ENCODE peak calls at places on chromosomes 6 and 20, in nine cellular contexts. X, B, H, R, E, P, J, M and F are unnamed samples. For H3K4me1, the result is how much of the 10 kb centered on the place peaks cover.

GRCh38 chr20:48544402-48545333 is 283.1 kb downstream of the PREX1 start:
- ATAC-seq in M (no peak), B (peak), R (no peak), P (no peak), E (peak), H (no peak), X (no peak), J (no peak), F (no peak)

GRCh38 chr6:163263998-163264661 is 150.4 kb upstream of the QKI start:
- ATAC-seq in J (peak), E (no peak), P (no peak), R (peak), H (peak), X (peak), M (no peak), B (no peak), F (no peak)

GRCh38 chr6:53154794-53155193 is 6.2 kb upstream of the GCM1 start:
- ATAC-seq in B (no peak), J (no peak), R (no peak), E (no peak), X (no peak), M (no peak), P (no peak), H (no peak), F (no peak)

GRCh38 chr6:87697581-87698552 is 4.2 kb downstream of the AKIRIN2 start:
- ATAC-seq in R (no peak), X (no peak), J (no peak), P (no peak), M (no peak), E (no peak), B (no peak), H (no peak), F (no peak)

GRCh38 chr6:145491126-145491525 is 244.2 kb downstream of the EPM2A start:
- ATAC-seq in E (peak), P (no peak), H (no peak), R (no peak), B (no peak), M (no peak), X (no peak), J (no peak), F (no peak)

GRCh38 chr20:419556-420168 is 11.6 kb downstream of the RBCK1 start:
- ATAC-seq in R (no peak), P (no peak), J (peak), M (no peak), E (peak), H (peak), B (peak), X (no peak), F (no peak)

GRCh38 chr6:70636589-70636988 is 31.1 kb upstream of the SMAP1 start:
- ATAC-seq in M (no peak), P (no peak), X (no peak), H (no peak), B (no peak), R (no peak), E (no peak), J (no peak), F (no peak)

GRCh38 chr6:29909995-29910394 is 32.3 kb upstream of the HLA-A start:
- ATAC-seq in M (peak), R (no peak), J (no peak), E (no peak), P (peak), H (no peak), X (no peak), B (no peak), F (no peak)

GRCh38 chr6:107800564-107801164 is 23.4 kb downstream of the SCML4 start:
- ATAC-seq in E (no peak), B (no peak), M (no peak), J (peak), R (no peak), P (no peak), H (no peak), X (no peak), F (no peak)

GRCh38 chr6:84836366-84836765 is 72.0 kb upstream of the TBX18 start:
- ATAC-seq in P (no peak), X (no peak), E (no peak), R (no peak), M (peak), B (no peak), H (no peak), J (no peak), F (no peak)

GRCh38 chr6:1586861-1587450 is 22.8 kb upstream of the FOXC1 start:
- ATAC-seq in M (no peak), J (no peak), E (no peak), H (no peak), P (no peak), R (no peak), X (no peak), B (no peak), F (no peak)

GRCh38 chr6:39100358-39100757 is 14.6 kb downstream of the SAYSD1 start:
- ATAC-seq in X (no peak), J (no peak), E (no peak), M (peak), B (no peak), R (peak), P (no peak), H (no peak), F (no peak)

GRCh38 chr6:36695414-36695813 is 2.2 kb upstream of the RAB44 start:
- ATAC-seq in H (no peak), B (no peak), X (no peak), M (no peak), E (no peak), P (no peak), J (no peak), R (no peak), F (no peak)

GRCh38 chr20:15267935-15268334 is 930.5 kb upstream of the FLRT3 start:
- ATAC-seq in B (no peak), M (no peak), P (no peak), X (no peak), H (no peak), R (no peak), J (no peak), E (no peak), F (no peak)

GRCh38 chr6:17099401-17100059 is 2.3 kb upstream of the STMND1 start:
- ATAC-seq in X (no peak), P (no peak), H (no peak), M (no peak), E (no peak), J (peak), B (no peak), R (no peak), F (no peak)

GRCh38 chr6:436308-437041 is 44.9 kb downstream of the IRF4 start:
- ATAC-seq in E (peak), X (no peak), R (peak), M (no peak), H (peak), P (peak), B (peak), J (no peak), F (peak)

GRCh38 chr20:6692566-6693168 is 74.8 kb upstream of the BMP2 start:
- ATAC-seq in E (no peak), P (no peak), B (no peak), M (peak), J (no peak), H (no peak), R (no peak), X (no peak), F (no peak)

GRCh38 chr20:24828992-24829648 is 119.9 kb upstream of the CST7 start:
- ATAC-seq in M (no peak), B (no peak), J (no peak), H (no peak), P (no peak), R (no peak), E (no peak), X (no peak), F (no peak)

GRCh38 chr20:37282558-37282957 is 6.9 kb upstream of the MANBAL start:
- ATAC-seq in X (no peak), J (no peak), B (peak), E (peak), R (peak), H (no peak), P (peak), M (no peak), F (peak)

GRCh38 chr6:127641905-127642304 is 64.9 kb downstream of the C6orf58 start:
- ATAC-seq in J (peak), H (no peak), X (no peak), P (peak), M (peak), E (peak), B (peak), R (no peak), F (no peak)

GRCh38 chr20:23435675-23436539 is 3.6 kb upstream of the CSTL1 start:
- ATAC-seq in P (no peak), J (peak), B (no peak), H (peak), R (no peak), X (peak), E (no peak), M (no peak), F (no peak)

GRCh38 chr6:37696220-37696840 is 1.4 kb downstream of the MDGA1 start:
- ATAC-seq in E (no peak), P (peak), M (peak), J (no peak), X (no peak), R (no peak), H (no peak), B (no peak), F (no peak)

GRCh38 chr6:131163886-131164285 is 28.6 kb downstream of the AKAP7 start:
- ATAC-seq in X (no peak), M (no peak), J (no peak), P (no peak), E (no peak), B (no peak), R (no peak), H (no peak), F (no peak)

GRCh38 chr6:134662077-134662476 is 287.8 kb downstream of the ALDH8A1 start:
- ATAC-seq in J (no peak), P (no peak), X (no peak), B (no peak), E (no peak), R (no peak), M (no peak), H (no peak), F (no peak)

GRCh38 chr20:2165871-2166270 is 64.2 kb downstream of the STK35 start:
- ATAC-seq in M (no peak), H (no peak), X (no peak), B (no peak), P (no peak), J (no peak), R (no peak), E (no peak), F (no peak)

GRCh38 chr6:90610291-90610670 is 23.4 kb upstream of the MAP3K7 start:
- ATAC-seq in M (no peak), P (no peak), J (peak), H (no peak), E (no peak), X (no peak), B (no peak), R (no peak), F (no peak)

DNA sequence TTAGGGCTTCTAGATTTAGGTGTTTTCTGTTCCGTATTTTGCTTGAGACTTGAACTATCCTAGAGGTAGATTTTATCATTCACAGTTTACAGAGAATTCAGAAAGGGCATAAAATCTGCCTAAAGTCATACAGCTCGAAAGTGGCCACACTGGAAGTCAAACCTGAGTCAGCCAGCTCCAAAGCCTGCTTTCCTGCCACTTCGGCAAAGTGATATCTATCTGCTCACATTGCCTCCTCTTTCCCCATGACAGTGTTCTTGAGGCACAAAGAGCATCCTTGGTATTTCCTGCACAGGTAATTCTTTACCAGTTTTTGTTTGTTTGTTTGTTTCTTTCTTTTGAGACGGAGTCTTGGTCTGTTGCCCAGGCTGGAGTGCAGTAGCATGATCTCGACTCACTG is 19.4 kb upstream of the SCUBE3 start:
- ATAC-seq in P (no peak), B (no peak), X (no peak), H (no peak), M (no peak), R (peak), E (no peak), J (no peak), F (no peak)
- TF ChIP-seq POLR2A in P (no peak), B (no peak), X (no peak), H (no peak), M (no peak), R (no peak), E (no peak), J (no peak), F (no peak)

GRCh38 chr6:21748343-21749063 is 155.0 kb downstream of the SOX4 start:
- ATAC-seq in B (no peak), X (no peak), R (no peak), M (peak), J (no peak), P (peak), E (peak), H (no peak), F (no peak)

GRCh38 chr6:21752054-21752811 is 158.7 kb downstream of the SOX4 start:
- ATAC-seq in E (no peak), B (no peak), H (no peak), J (no peak), M (peak), X (no peak), R (no peak), P (no peak), F (no peak)

GRCh38 chr6:21751608-21752007 is 158.1 kb downstream of the SOX4 start:
- ATAC-seq in R (no peak), H (no peak), B (no peak), J (no peak), M (peak), E (no peak), P (no peak), X (no peak), F (no peak)

GRCh38 chr6:21749754-21750153 is 156.2 kb downstream of the SOX4 start:
- ATAC-seq in M (no peak), B (no peak), J (no peak), R (no peak), H (no peak), X (no peak), P (no peak), E (no peak), F (no peak)

GRCh38 chr6:21750479-21751018 is 157.0 kb downstream of the SOX4 start:
- ATAC-seq in P (no peak), M (no peak), J (no peak), E (no peak), R (no peak), X (no peak), B (no peak), H (no peak), F (no peak)
- H3K4me1 ChIP-seq in P (under half), M (under half), J (under half), E (half or more), R (under half), X (under half), B (half or more), H (under half), F (under half)

DNA sequence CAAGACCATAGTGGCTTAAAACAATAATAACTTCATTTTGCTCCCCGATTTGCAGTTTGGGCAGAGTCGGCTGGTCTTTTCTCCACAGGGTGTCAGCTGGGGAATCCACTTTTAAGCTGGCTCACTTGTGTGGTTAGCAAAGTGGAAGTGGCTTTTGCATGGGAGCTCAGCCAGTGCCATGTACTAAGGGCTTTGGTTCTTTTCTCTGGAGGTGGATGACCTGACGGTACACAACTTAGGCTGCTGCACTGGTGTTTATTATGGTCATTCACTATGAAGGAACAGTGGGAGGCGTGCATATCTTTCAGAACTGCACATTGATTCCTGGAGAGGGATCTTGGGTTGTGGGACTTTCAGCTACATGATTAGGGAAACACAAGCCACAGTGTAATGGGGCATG is 141.0 kb downstream of the OR2B2 start:
- ATAC-seq in H (no peak), P (no peak), B (no peak), J (no peak), M (no peak), E (no peak), X (no peak), R (no peak), F (no peak)
- H3K4me3 ChIP-seq in H (no peak), P (no peak), B (no peak), J (no peak), M (no peak), E (no peak), X (no peak), R (no peak), F (no peak)

GRCh38 chr20:62139636-62140035 is 3.6 kb downstream of the PSMA7 start:
- ATAC-seq in E (no peak), B (no peak), J (no peak), X (no peak), H (no peak), P (no peak), R (no peak), M (no peak), F (no peak)

GRCh38 chr20:62141043-62141396 is 2.2 kb downstream of the PSMA7 start:
- ATAC-seq in P (no peak), B (no peak), E (no peak), X (no peak), M (no peak), J (no peak), H (no peak), R (no peak), F (no peak)

GRCh38 chr20:62142252-62143117 is 709 bp downstream of the PSMA7 start:
- ATAC-seq in H (peak), P (peak), X (no peak), M (peak), E (peak), J (peak), B (peak), R (peak), F (peak)

GRCh38 chr20:62143118-62143975 is at the start of the genes PSMA7 and SS18L1:
- ATAC-seq in R (peak), B (peak), E (peak), M (peak), P (peak), X (peak), J (peak), H (peak), F (peak)

DNA sequence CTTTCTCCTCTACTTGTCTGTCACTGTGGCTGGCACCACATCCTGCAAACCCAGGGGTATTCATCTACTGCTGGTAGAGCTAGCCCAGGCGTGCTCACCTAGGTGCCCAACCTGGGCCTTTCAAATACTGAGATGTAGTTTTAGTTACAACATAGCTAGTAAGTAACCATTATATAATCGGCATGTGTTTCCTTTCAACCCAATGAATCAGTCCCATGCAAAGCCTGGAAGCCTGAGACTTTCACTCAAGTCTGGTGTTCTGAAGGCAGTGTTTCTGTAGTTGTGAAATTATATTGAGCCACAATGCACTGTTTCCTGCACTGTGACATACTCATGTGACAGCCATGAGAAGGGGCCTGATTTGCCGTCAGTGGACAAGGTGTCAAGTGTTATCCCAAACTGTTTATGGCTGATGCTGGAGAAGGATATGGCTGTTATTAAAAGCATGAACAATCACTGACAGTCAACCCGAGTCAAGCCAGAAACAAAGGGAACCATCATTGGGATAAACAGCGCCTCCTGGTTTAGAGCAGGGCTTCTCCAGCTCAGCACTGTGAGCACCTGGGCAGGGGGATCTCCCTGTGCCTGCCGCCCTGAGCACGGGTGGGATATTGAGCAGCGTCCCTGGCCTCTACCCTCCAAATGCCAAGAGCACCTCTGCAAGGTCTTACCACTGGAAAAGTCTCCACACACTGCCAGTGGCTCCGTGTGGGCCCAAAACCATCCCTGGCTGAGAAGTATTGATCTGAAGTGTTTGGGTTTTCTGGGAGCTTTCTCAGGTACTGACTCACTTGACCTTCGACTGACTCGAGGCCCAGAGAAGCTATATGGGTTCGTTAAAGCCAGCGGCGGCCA is 1.6 kb downstream of the PSMA7 start:
- ATAC-seq in H (no peak), X (no peak), B (no peak), J (peak), E (no peak), R (peak), M (peak), P (no peak), F (no peak)
- TF ChIP-seq POLR2A in H (no peak), X (no peak), B (no peak), J (no peak), E (no peak), R (no peak), M (no peak), P (no peak), F (no peak)

DNA sequence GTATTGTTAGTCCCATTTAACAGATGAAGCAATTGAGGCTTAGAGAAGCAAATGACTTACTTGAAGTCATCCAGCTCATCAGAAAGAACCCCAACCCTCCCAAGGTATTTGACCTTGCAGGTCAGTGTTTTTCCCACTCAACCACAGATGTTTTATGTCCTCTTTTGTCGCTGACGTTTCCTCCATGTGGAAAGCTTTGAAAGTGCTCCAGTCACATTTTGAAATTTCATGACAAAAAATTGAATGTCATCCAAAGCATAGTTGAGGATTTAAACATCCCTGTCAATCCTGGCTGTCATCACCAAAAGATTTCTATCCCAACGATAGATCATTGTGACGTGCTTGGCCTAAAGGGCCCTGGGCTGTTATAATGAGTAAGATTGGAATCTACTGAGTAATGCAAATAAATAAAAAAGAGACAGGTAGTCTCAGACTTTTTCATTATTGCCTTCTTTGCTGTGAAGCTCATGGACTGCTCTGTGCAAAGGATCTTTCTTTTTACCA is 102.7 kb downstream of the TSHZ2 start:
- ATAC-seq in E (no peak), P (no peak), X (no peak), B (no peak), H (no peak), R (no peak), J (no peak), M (no peak), F (no peak)
- H3K4me1 ChIP-seq in E (under half), P (under half), X (under half), B (under half), H (under half), R (under half), J (under half), M (under half), F (under half)